ENCODE peak calls at places on chromosomes 2 and 18, in seven cellular contexts. H is NCI-H460; E is cardiac muscle cell; L is activated naive CD8-positive, alpha-beta T cell treated with anti-CD3 and anti-CD28 coated beads for 36 hours; V is astrocyte; U is tibial artery; G is HS-5. N is an unnamed sample.

GRCh38 chr2:71843391-71843850 is 304.2 kb downstream of the CYP26B1 start:
- DNase-seq in G (peak; percentile 32), H (no peak), L (no peak), E (peak; percentile 66), V (peak; percentile 68), U (no peak), N (no peak)

GRCh38 chr2:9378433-9379371 is 44.6 kb downstream of the ITGB1BP1 start:
- DNase-seq in E (no peak), L (no peak), G (no peak), V (peak; percentile 64), H (no peak), U (peak; percentile 86), N (peak; percentile 32)

GRCh38 chr2:241142063-241142462 is 7.2 kb downstream of the PASK start:
- DNase-seq in V (no peak), H (no peak), G (no peak), E (no peak), L (no peak), U (no peak), N (no peak)

GRCh38 chr2:26792720-26793119 is 6.9 kb downstream of the CENPA start:
- DNase-seq in V (peak; percentile 40), U (no peak), E (no peak), H (no peak), L (no peak), G (no peak), N (no peak)

GRCh38 chr2:28035163-28035690 is 144.7 kb downstream of the BABAM2 start:
- DNase-seq in H (no peak), U (no peak), E (no peak), L (no peak), G (no peak), V (no peak), N (no peak)

GRCh38 chr2:144996225-144996795 is 476.4 kb upstream of the ZEB2 start:
- DNase-seq in G (no peak), L (no peak), V (peak; percentile 53), H (no peak), U (no peak), E (no peak), N (no peak)

GRCh38 chr2:112482309-112483046 is 522 bp downstream of the TTL start:
- DNase-seq in U (no peak), V (peak; percentile 43), G (no peak), L (peak; percentile 51), H (peak; percentile 30), E (peak; percentile 67), N (no peak)

GRCh38 chr2:221771297-221771696 is 199.2 kb upstream of the EPHA4 start:
- DNase-seq in H (no peak), L (no peak), G (no peak), U (no peak), E (no peak), V (no peak), N (no peak)

GRCh38 chr2:127100261-127101047 is 6.5 kb downstream of the BIN1 start:
- DNase-seq in G (no peak), U (no peak), L (no peak), H (no peak), V (no peak), E (no peak), N (no peak)

GRCh38 chr2:182586426-182586825 is 129.6 kb upstream of the DNAJC10 start:
- DNase-seq in E (no peak), G (no peak), V (no peak), L (no peak), U (no peak), H (peak; percentile 3), N (no peak)

GRCh38 chr18:45155526-45155925 is 459.8 kb upstream of the SLC14A2 start:
- DNase-seq in U (no peak), L (no peak), V (no peak), G (no peak), H (no peak), E (no peak), N (no peak)

GRCh38 chr2:177758591-177759371 is 313.8 kb downstream of the PDE11A start:
- DNase-seq in V (peak; percentile 31), H (peak; percentile 51), L (no peak), U (no peak), G (peak; percentile 33), E (peak; percentile 76), N (no peak)

GRCh38 chr18:2850816-2851215 is 4.0 kb downstream of the EMILIN2 start:
- DNase-seq in H (no peak), G (no peak), V (no peak), L (no peak), U (no peak), E (no peak), N (no peak)

GRCh38 chr2:29192526-29192925 is 77.3 kb downstream of the CLIP4 start:
- DNase-seq in L (no peak), V (peak; percentile 72), U (no peak), G (peak; percentile 65), H (no peak), E (no peak), N (no peak)

GRCh38 chr18:9337875-9338274 is 3.3 kb downstream of the TWSG1 start:
- DNase-seq in H (no peak), G (no peak), E (no peak), L (no peak), U (no peak), V (peak; percentile 61), N (no peak)

GRCh38 chr2:15583831-15584230 is 7.8 kb upstream of the DDX1 start:
- DNase-seq in V (no peak), U (no peak), L (no peak), G (no peak), E (no peak), H (no peak), N (no peak)

GRCh38 chr18:902179-902718 is 2.4 kb upstream of the ADCYAP1 start:
- DNase-seq in H (peak; percentile 15), L (no peak), V (peak; percentile 21), U (no peak), G (peak; percentile 9), E (no peak), N (no peak)

GRCh38 chr2:44358498-44358897 is 2.8 kb downstream of the PREPL start:
- DNase-seq in E (no peak), L (peak; percentile 65), H (no peak), U (peak; percentile 42), V (peak; percentile 73), G (peak; percentile 60), N (no peak)

GRCh38 chr2:77642339-77642738 is 120.2 kb upstream of the LRRTM4 start:
- DNase-seq in U (no peak), E (peak; percentile 1), G (no peak), H (no peak), L (no peak), V (no peak), N (no peak)

GRCh38 chr2:157304811-157305712 is 20.6 kb downstream of the ERMN start:
- DNase-seq in V (peak; percentile 79), H (no peak), L (no peak), G (peak; percentile 58), U (no peak), E (no peak), N (no peak)

GRCh38 chr2:168194784-168195522 is 52.4 kb downstream of the STK39 start:
- DNase-seq in G (no peak), E (no peak), U (no peak), L (peak; percentile 33), V (no peak), H (no peak), N (no peak)

GRCh38 chr2:9846554-9846953 is 3.3 kb downstream of the TAF1B start:
- DNase-seq in L (no peak), G (no peak), V (peak; percentile 64), U (no peak), H (no peak), E (no peak), N (no peak)

GRCh38 chr18:42412896-42413295 is 457.9 kb downstream of the PIK3C3 start:
- DNase-seq in H (no peak), E (no peak), L (no peak), G (peak; percentile 41), U (no peak), V (peak; percentile 65), N (no peak)

GRCh38 chr2:197130318-197130717 is 180.3 kb downstream of the ANKRD44 start:
- DNase-seq in L (no peak), U (no peak), E (no peak), V (no peak), G (no peak), H (no peak), N (no peak)

GRCh38 chr2:195657634-195658540 is 861 bp downstream of the SLC39A10 start:
- DNase-seq in H (peak; percentile 48), G (peak; percentile 32), V (peak; percentile 88), U (peak; percentile 83), L (peak; percentile 73), E (peak; percentile 76), N (peak; percentile 4)

GRCh38 chr2:165627463-165627862 is 158.0 kb downstream of the CSRNP3 start:
- DNase-seq in L (no peak), U (no peak), V (peak; percentile 79), G (peak; percentile 13), E (no peak), H (no peak), N (no peak)

GRCh38 chr2:201860541-201861154 is 54.3 kb downstream of the CDK15 start:
- DNase-seq in E (peak; percentile 77), U (peak; percentile 28), L (peak; percentile 18), H (peak; percentile 66), V (peak; percentile 83), G (no peak), N (peak; percentile 5)

GRCh38 chr2:105836341-105836740 is 91.6 kb downstream of the NCK2 start:
- DNase-seq in U (no peak), L (no peak), V (no peak), G (no peak), H (no peak), E (no peak), N (no peak)

GRCh38 chr2:19158899-19159298 is 199.5 kb downstream of the OSR1 start:
- DNase-seq in G (no peak), V (no peak), E (no peak), U (no peak), L (no peak), H (no peak), N (no peak)